ENCODE peak calls at places on chromosomes 2 and 18, in seven cellular contexts. U is stimulated activated CD8-positive, alpha-beta memory T cell treated with anti-CD3 and anti-CD28 coated beads, Interleukin-15, amount 100 ng/mL, for 24 hours; V is fibroblast of the conjunctiva; A is astrocyte of the hippocampus; J is MCF 10A; D is NCI-H1092 treated with DMSO at 0.1 percent for 48 hours; B is stimulated activated CD4-positive, alpha-beta T cell treated with anti-CD3 and anti-CD28 coated beads, TNF-alpha, amount 100 ng/mL, for 24 hours. M is an unnamed sample.

GRCh38 chr2:86562891-86563649 is at the start of gene CHMP3:
- DNase-seq in U (peak; percentile 91), V (peak; percentile 95), A (peak; percentile 99), J (peak; percentile 98), D (peak; percentile 92), B (peak; percentile 96), M (peak; percentile 97)

GRCh38 chr2:108607706-108608301 is 73.5 kb downstream of the LIMS1 start:
- DNase-seq in U (no peak), V (no peak), A (peak; percentile 74), J (peak; percentile 48), D (peak; percentile 66), B (peak; percentile 25), M (no peak)

GRCh38 chr18:73879328-73879727 is 268.3 kb downstream of the FBXO15 start:
- DNase-seq in U (no peak), V (no peak), A (no peak), J (no peak), D (no peak), B (no peak), M (no peak)

GRCh38 chr2:230128943-230129342 is 60.2 kb upstream of the SLC16A14 start:
- DNase-seq in U (no peak), V (peak; percentile 80), A (no peak), J (no peak), D (no peak), B (no peak), M (no peak)

GRCh38 chr2:159098374-159098773 is 129.9 kb downstream of the TANC1 start:
- DNase-seq in U (no peak), V (no peak), A (no peak), J (peak; percentile 13), D (no peak), B (no peak), M (no peak)

GRCh38 chr2:235968616-235969324 is 199.4 kb downstream of the GBX2 start:
- DNase-seq in U (no peak), V (no peak), A (no peak), J (no peak), D (peak; percentile 75), B (no peak), M (no peak)

GRCh38 chr18:69945220-69946114 is 2.2 kb downstream of the CD226 start:
- DNase-seq in U (no peak), V (no peak), A (no peak), J (no peak), D (no peak), B (no peak), M (no peak)

GRCh38 chr2:39243469-39244123 is at the start of gene CDKL4:
- DNase-seq in U (no peak), V (no peak), A (peak; percentile 19), J (no peak), D (no peak), B (no peak), M (no peak)

GRCh38 chr2:134120160-134120717 is 133.6 kb upstream of the MGAT5 start:
- DNase-seq in U (no peak), V (no peak), A (no peak), J (no peak), D (no peak), B (no peak), M (no peak)